ENCODE peak calls at places on chromosomes 2 and 18, in five cellular contexts. L is mesothelial cell of epicardium, C is activated gamma-delta T cell treated with Interleukin-2 at 50 U/mL for 16 hours, M is GM12865, F is activated T-cell treated with anti-CD3 and anti-CD28 coated beads for 1 hour. Q is an unnamed sample.

GRCh38 chr2:156704612-156705011 is 268.4 kb downstream of the GPD2 start:
- DNase-seq in L (no peak), C (no peak), M (no peak), F (no peak), Q (no peak)

GRCh38 chr2:112154246-112155110 is 16.3 kb downstream of the FBLN7 start:
- DNase-seq in L (no peak), C (peak; percentile 22), M (peak; percentile 51), F (no peak), Q (no peak)

GRCh38 chr18:2903006-2903405 is 56.2 kb downstream of the EMILIN2 start:
- DNase-seq in L (no peak), C (no peak), M (no peak), F (no peak), Q (no peak)

GRCh38 chr2:128321784-128322650 is 3.3 kb upstream of the HS6ST1 start:
- DNase-seq in L (peak; percentile 69), C (peak; percentile 72), M (peak; percentile 79), F (peak; percentile 74), Q (peak; percentile 74)

GRCh38 chr2:40639294-40639693 is 187.4 kb upstream of the SLC8A1 start:
- DNase-seq in L (no peak), C (no peak), M (no peak), F (no peak), Q (no peak)

GRCh38 chr2:76867854-76868253 is 654.3 kb downstream of the LRRTM4 start:
- DNase-seq in L (no peak), C (no peak), M (no peak), F (no peak), Q (no peak)

GRCh38 chr2:232365621-232366321 is 12.8 kb upstream of the ALPP start:
- DNase-seq in L (no peak), C (no peak), M (peak; percentile 26), F (no peak), Q (peak; percentile 18)

GRCh38 chr2:54042341-54042740 is 71.5 kb upstream of the PSME4 start:
- DNase-seq in L (no peak), C (no peak), M (no peak), F (no peak), Q (no peak)

GRCh38 chr2:159592446-159592845 is 23.9 kb downstream of the BAZ2B start:
- DNase-seq in L (no peak), C (no peak), M (no peak), F (no peak), Q (no peak)

GRCh38 chr2:228728961-228729360 is 542.1 kb downstream of the PID1 start:
- DNase-seq in L (no peak), C (no peak), M (no peak), F (no peak), Q (no peak)

GRCh38 chr2:180848393-180848792 is 132.0 kb upstream of the UBE2E3 start:
- DNase-seq in L (no peak), C (no peak), M (no peak), F (no peak), Q (no peak)

GRCh38 chr2:191959209-191959608 is 112.3 kb upstream of the CAVIN2 start:
- DNase-seq in L (no peak), C (no peak), M (no peak), F (no peak), Q (no peak)

GRCh38 chr2:144528108-144528507 is 8.2 kb upstream of the ZEB2 start:
- DNase-seq in L (no peak), C (no peak), M (no peak), F (no peak), Q (no peak)

GRCh38 chr2:101832114-101832513 is 134.6 kb downstream of the MAP4K4 start:
- DNase-seq in L (no peak), C (no peak), M (no peak), F (no peak), Q (no peak)

GRCh38 chr2:204228169-204228940 is 291.8 kb downstream of the ICOS start:
- DNase-seq in L (no peak), C (no peak), M (no peak), F (no peak), Q (peak; percentile 35)

GRCh38 chr2:27966466-27966865 is 75.9 kb downstream of the BABAM2 start:
- DNase-seq in L (no peak), C (no peak), M (no peak), F (no peak), Q (no peak)

GRCh38 chr2:12296915-12297314 is 419.8 kb upstream of the TRIB2 start:
- DNase-seq in L (no peak), C (no peak), M (no peak), F (no peak), Q (no peak)

GRCh38 chr18:11671156-11671555 is 17.9 kb upstream of the GNAL start:
- DNase-seq in L (no peak), C (no peak), M (peak; percentile 10), F (no peak), Q (no peak)

GRCh38 chr2:122960727-122961641 is 1064.1 kb upstream of the CNTNAP5 start:
- DNase-seq in L (no peak), C (no peak), M (no peak), F (no peak), Q (peak; percentile 39)

GRCh38 chr2:221482581-221483140 is 89.4 kb downstream of the EPHA4 start:
- DNase-seq in L (no peak), C (no peak), M (no peak), F (no peak), Q (no peak)

GRCh38 chr18:34677056-34677574 is 33.0 kb upstream of the DTNA start:
- DNase-seq in L (no peak), C (no peak), M (no peak), F (no peak), Q (no peak)

Q was measured in NCI-H1930.